ENCODE peak calls at places on chromosomes 6 and 20, in nine cellular contexts. One of them, this sample, is unnamed.

GRCh38 chr6:135114355-135115145 is 59.9 kb upstream of the HBS1L start:
- DNase-seq in CD4-positive, alpha-beta T cell: no peak
- DNase-seq in GM23338: no peak
- DNase-seq in astrocyte of the spinal cord: no peak
- DNase-seq in heart left ventricle: no peak
- DNase-seq in omental fat pad: no peak
- DNase-seq in HFFc6: no peak
- DNase-seq in MCF 10A: no peak
- DNase-seq in dorsolateral prefrontal cortex: no peak
- DNase-seq in this sample: no peak

GRCh38 chr20:17281478-17281877 is 54.6 kb downstream of the PCSK2 start:
- DNase-seq in CD4-positive, alpha-beta T cell: no peak
- DNase-seq in GM23338: peak
- DNase-seq in astrocyte of the spinal cord: no peak
- DNase-seq in heart left ventricle: no peak
- DNase-seq in omental fat pad: no peak
- DNase-seq in HFFc6: no peak
- DNase-seq in MCF 10A: peak
- DNase-seq in dorsolateral prefrontal cortex: no peak
- DNase-seq in this sample: no peak

GRCh38 chr6:44738652-44739141 is 351.2 kb downstream of the CDC5L start:
- DNase-seq in CD4-positive, alpha-beta T cell: no peak
- DNase-seq in GM23338: peak
- DNase-seq in astrocyte of the spinal cord: no peak
- DNase-seq in heart left ventricle: no peak
- DNase-seq in omental fat pad: peak
- DNase-seq in HFFc6: peak
- DNase-seq in MCF 10A: peak
- DNase-seq in dorsolateral prefrontal cortex: no peak
- DNase-seq in this sample: no peak

GRCh38 chr20:16801919-16802651 is 53.9 kb downstream of the OTOR start:
- DNase-seq in CD4-positive, alpha-beta T cell: peak
- DNase-seq in GM23338: peak
- DNase-seq in astrocyte of the spinal cord: peak
- DNase-seq in heart left ventricle: peak
- DNase-seq in omental fat pad: peak
- DNase-seq in HFFc6: peak
- DNase-seq in MCF 10A: peak
- DNase-seq in dorsolateral prefrontal cortex: peak
- DNase-seq in this sample: peak

GRCh38 chr20:14777571-14777970 is 440.2 kb upstream of the FLRT3 start:
- DNase-seq in CD4-positive, alpha-beta T cell: no peak
- DNase-seq in GM23338: no peak
- DNase-seq in astrocyte of the spinal cord: no peak
- DNase-seq in heart left ventricle: no peak
- DNase-seq in omental fat pad: no peak
- DNase-seq in HFFc6: no peak
- DNase-seq in MCF 10A: no peak
- DNase-seq in dorsolateral prefrontal cortex: no peak
- DNase-seq in this sample: no peak

GRCh38 chr6:170440437-170440836 is 112.7 kb downstream of the PSMB1 start:
- DNase-seq in CD4-positive, alpha-beta T cell: no peak
- DNase-seq in GM23338: no peak
- DNase-seq in astrocyte of the spinal cord: no peak
- DNase-seq in heart left ventricle: no peak
- DNase-seq in omental fat pad: no peak
- DNase-seq in HFFc6: no peak
- DNase-seq in MCF 10A: no peak
- DNase-seq in dorsolateral prefrontal cortex: no peak
- DNase-seq in this sample: peak

GRCh38 chr6:21375717-21376116 is 217.8 kb upstream of the SOX4 start:
- DNase-seq in CD4-positive, alpha-beta T cell: no peak
- DNase-seq in GM23338: no peak
- DNase-seq in astrocyte of the spinal cord: no peak
- DNase-seq in heart left ventricle: no peak
- DNase-seq in omental fat pad: no peak
- DNase-seq in HFFc6: no peak
- DNase-seq in MCF 10A: no peak
- DNase-seq in dorsolateral prefrontal cortex: no peak
- DNase-seq in this sample: no peak

GRCh38 chr6:93418448-93419303 is 683 bp downstream of the EPHA7 start:
- DNase-seq in CD4-positive, alpha-beta T cell: no peak
- DNase-seq in GM23338: peak
- DNase-seq in astrocyte of the spinal cord: peak
- DNase-seq in heart left ventricle: peak
- DNase-seq in omental fat pad: no peak
- DNase-seq in HFFc6: no peak
- DNase-seq in MCF 10A: no peak
- DNase-seq in dorsolateral prefrontal cortex: peak
- DNase-seq in this sample: peak

GRCh38 chr20:35601021-35601973 is 14.3 kb upstream of the SPAG4 start:
- DNase-seq in CD4-positive, alpha-beta T cell: peak
- DNase-seq in GM23338: peak
- DNase-seq in astrocyte of the spinal cord: peak
- DNase-seq in heart left ventricle: peak
- DNase-seq in omental fat pad: no peak
- DNase-seq in HFFc6: peak
- DNase-seq in MCF 10A: peak
- DNase-seq in dorsolateral prefrontal cortex: peak
- DNase-seq in this sample: no peak

GRCh38 chr20:32764000-32764960 is 2.1 kb downstream of the DNMT3B start:
- DNase-seq in CD4-positive, alpha-beta T cell: no peak
- DNase-seq in GM23338: peak
- DNase-seq in astrocyte of the spinal cord: no peak
- DNase-seq in heart left ventricle: no peak
- DNase-seq in omental fat pad: no peak
- DNase-seq in HFFc6: no peak
- DNase-seq in MCF 10A: no peak
- DNase-seq in dorsolateral prefrontal cortex: no peak
- DNase-seq in this sample: no peak

GRCh38 chr20:32761831-32762753 is at the start of gene DNMT3B:
- DNase-seq in CD4-positive, alpha-beta T cell: peak
- DNase-seq in GM23338: peak
- DNase-seq in astrocyte of the spinal cord: peak
- DNase-seq in heart left ventricle: peak
- DNase-seq in omental fat pad: no peak
- DNase-seq in HFFc6: peak
- DNase-seq in MCF 10A: peak
- DNase-seq in dorsolateral prefrontal cortex: peak
- DNase-seq in this sample: peak

GRCh38 chr20:32761417-32761830 is 761 bp upstream of the DNMT3B start:
- DNase-seq in CD4-positive, alpha-beta T cell: no peak
- DNase-seq in GM23338: no peak
- DNase-seq in astrocyte of the spinal cord: no peak
- DNase-seq in heart left ventricle: no peak
- DNase-seq in omental fat pad: no peak
- DNase-seq in HFFc6: no peak
- DNase-seq in MCF 10A: no peak
- DNase-seq in dorsolateral prefrontal cortex: no peak
- DNase-seq in this sample: no peak

GRCh38 chr20:32762754-32763201 is 593 bp downstream of the DNMT3B start:
- DNase-seq in CD4-positive, alpha-beta T cell: no peak
- DNase-seq in GM23338: no peak
- DNase-seq in astrocyte of the spinal cord: no peak
- DNase-seq in heart left ventricle: no peak
- DNase-seq in omental fat pad: no peak
- DNase-seq in HFFc6: no peak
- DNase-seq in MCF 10A: no peak
- DNase-seq in dorsolateral prefrontal cortex: no peak
- DNase-seq in this sample: no peak

DNA sequence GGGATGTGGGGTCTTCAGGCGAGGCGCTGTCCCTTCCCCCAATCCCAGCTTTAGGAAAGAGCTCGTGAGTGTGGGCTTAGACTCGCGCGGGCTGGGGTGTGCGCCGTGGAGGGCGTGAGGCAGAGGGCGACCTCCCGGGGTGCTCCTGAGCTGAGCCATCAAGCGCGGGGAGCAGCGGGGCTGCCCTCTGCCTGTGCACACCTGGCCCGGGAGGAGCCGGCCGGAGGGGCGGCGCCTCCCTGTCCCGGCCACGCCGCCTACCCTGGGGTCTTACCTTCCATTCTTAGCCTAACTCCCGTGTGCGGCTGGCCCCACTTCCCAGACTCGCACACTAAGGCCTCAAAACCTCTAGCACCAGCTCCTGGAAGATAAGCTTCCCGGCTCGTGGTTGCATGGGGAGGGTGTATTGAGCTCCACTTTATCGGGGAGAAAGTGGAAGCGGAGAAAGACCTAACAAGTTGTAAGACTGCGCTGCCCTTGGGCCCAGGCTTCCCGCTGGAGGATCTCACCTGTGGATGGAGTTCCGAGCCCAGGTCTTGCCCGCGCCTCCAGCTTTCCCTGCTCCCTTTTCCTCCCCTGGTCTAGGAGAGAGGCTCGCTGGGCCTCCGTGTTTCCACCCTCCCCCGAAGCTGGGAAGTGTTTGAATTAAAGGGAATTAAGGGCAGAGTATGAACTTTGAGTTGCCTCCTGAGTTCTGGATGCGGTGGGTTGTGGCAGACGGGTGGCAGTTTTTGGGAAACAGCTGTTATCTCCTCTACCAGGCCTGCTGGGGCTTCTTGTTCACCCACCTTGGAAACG is 1.2 kb downstream of the DNMT3B start:
- DNase-seq in CD4-positive, alpha-beta T cell: no peak
- DNase-seq in GM23338: peak
- DNase-seq in astrocyte of the spinal cord: no peak
- DNase-seq in heart left ventricle: no peak
- DNase-seq in omental fat pad: no peak
- DNase-seq in HFFc6: no peak
- DNase-seq in MCF 10A: no peak
- DNase-seq in dorsolateral prefrontal cortex: no peak
- DNase-seq in this sample: no peak
- TF ChIP-seq CTCF in CD4-positive, alpha-beta T cell: no peak
- TF ChIP-seq CTCF in GM23338: no peak
- TF ChIP-seq CTCF in astrocyte of the spinal cord: no peak
- TF ChIP-seq CTCF in heart left ventricle: no peak
- TF ChIP-seq CTCF in omental fat pad: no peak
- TF ChIP-seq CTCF in HFFc6: no peak
- TF ChIP-seq CTCF in MCF 10A: no peak
- TF ChIP-seq CTCF in dorsolateral prefrontal cortex: no peak
- TF ChIP-seq CTCF in this sample: no peak

GRCh38 chr6:129852257-129852858 is 8.8 kb downstream of the TMEM244 start:
- DNase-seq in CD4-positive, alpha-beta T cell: no peak
- DNase-seq in GM23338: no peak
- DNase-seq in astrocyte of the spinal cord: no peak
- DNase-seq in heart left ventricle: no peak
- DNase-seq in omental fat pad: no peak
- DNase-seq in HFFc6: no peak
- DNase-seq in MCF 10A: no peak
- DNase-seq in dorsolateral prefrontal cortex: no peak
- DNase-seq in this sample: no peak
- TF ChIP-seq CTCF in CD4-positive, alpha-beta T cell: no peak
- TF ChIP-seq CTCF in GM23338: no peak
- TF ChIP-seq CTCF in astrocyte of the spinal cord: no peak
- TF ChIP-seq CTCF in heart left ventricle: no peak
- TF ChIP-seq CTCF in omental fat pad: no peak
- TF ChIP-seq CTCF in HFFc6: no peak
- TF ChIP-seq CTCF in MCF 10A: no peak
- TF ChIP-seq CTCF in dorsolateral prefrontal cortex: no peak
- TF ChIP-seq CTCF in this sample: no peak

GRCh38 chr6:128882991-128883571 is at the start of gene LAMA2:
- DNase-seq in CD4-positive, alpha-beta T cell: no peak
- DNase-seq in GM23338: peak
- DNase-seq in astrocyte of the spinal cord: peak
- DNase-seq in heart left ventricle: peak
- DNase-seq in omental fat pad: peak
- DNase-seq in HFFc6: peak
- DNase-seq in MCF 10A: no peak
- DNase-seq in dorsolateral prefrontal cortex: peak
- DNase-seq in this sample: peak
- TF ChIP-seq CTCF in CD4-positive, alpha-beta T cell: no peak
- TF ChIP-seq CTCF in GM23338: no peak
- TF ChIP-seq CTCF in astrocyte of the spinal cord: peak
- TF ChIP-seq CTCF in heart left ventricle: peak
- TF ChIP-seq CTCF in omental fat pad: no peak
- TF ChIP-seq CTCF in HFFc6: peak
- TF ChIP-seq CTCF in MCF 10A: no peak
- TF ChIP-seq CTCF in dorsolateral prefrontal cortex: no peak
- TF ChIP-seq CTCF in this sample: peak

GRCh38 chr6:106087548-106088325 is 1.6 kb downstream of the PRDM1 start:
- DNase-seq in CD4-positive, alpha-beta T cell: no peak
- DNase-seq in GM23338: peak
- DNase-seq in astrocyte of the spinal cord: peak
- DNase-seq in heart left ventricle: peak
- DNase-seq in omental fat pad: no peak
- DNase-seq in HFFc6: peak
- DNase-seq in MCF 10A: peak
- DNase-seq in dorsolateral prefrontal cortex: no peak
- DNase-seq in this sample: no peak

GRCh38 chr6:106092279-106092678 is 6.1 kb downstream of the PRDM1 start:
- DNase-seq in CD4-positive, alpha-beta T cell: no peak
- DNase-seq in GM23338: no peak
- DNase-seq in astrocyte of the spinal cord: no peak
- DNase-seq in heart left ventricle: no peak
- DNase-seq in omental fat pad: no peak
- DNase-seq in HFFc6: no peak
- DNase-seq in MCF 10A: no peak
- DNase-seq in dorsolateral prefrontal cortex: no peak
- DNase-seq in this sample: no peak

GRCh38 chr6:106085984-106086832 is at the start of gene PRDM1:
- DNase-seq in CD4-positive, alpha-beta T cell: peak
- DNase-seq in GM23338: peak
- DNase-seq in astrocyte of the spinal cord: peak
- DNase-seq in heart left ventricle: peak
- DNase-seq in omental fat pad: peak
- DNase-seq in HFFc6: peak
- DNase-seq in MCF 10A: peak
- DNase-seq in dorsolateral prefrontal cortex: peak
- DNase-seq in this sample: peak

GRCh38 chr6:106085687-106085983 is 501 bp upstream of the PRDM1 start:
- DNase-seq in CD4-positive, alpha-beta T cell: no peak
- DNase-seq in GM23338: peak
- DNase-seq in astrocyte of the spinal cord: peak
- DNase-seq in heart left ventricle: no peak
- DNase-seq in omental fat pad: no peak
- DNase-seq in HFFc6: no peak
- DNase-seq in MCF 10A: no peak
- DNase-seq in dorsolateral prefrontal cortex: no peak
- DNase-seq in this sample: no peak

DNA sequence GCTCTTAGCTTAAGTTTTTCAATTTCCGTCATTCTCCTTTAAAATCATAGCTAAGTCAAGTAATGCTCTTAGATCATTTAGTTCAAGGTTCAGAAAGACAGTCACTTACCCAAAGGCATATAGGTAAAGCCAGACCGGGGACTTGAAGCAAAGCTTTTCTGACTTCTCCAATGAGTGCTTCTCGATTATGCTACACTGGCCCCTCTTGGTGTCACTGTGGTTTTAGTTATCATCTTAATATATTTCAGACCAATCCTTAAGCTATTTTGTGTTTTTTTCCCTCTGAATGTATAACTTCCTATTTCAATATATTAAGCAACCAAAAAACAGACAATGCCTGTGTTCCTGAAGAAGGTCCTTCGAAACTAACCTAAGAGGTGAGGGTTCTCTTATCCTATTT is 3.8 kb downstream of the PRDM1 start:
- DNase-seq in CD4-positive, alpha-beta T cell: no peak
- DNase-seq in GM23338: no peak
- DNase-seq in astrocyte of the spinal cord: peak
- DNase-seq in heart left ventricle: no peak
- DNase-seq in omental fat pad: no peak
- DNase-seq in HFFc6: peak
- DNase-seq in MCF 10A: peak
- DNase-seq in dorsolateral prefrontal cortex: no peak
- DNase-seq in this sample: no peak
- TF ChIP-seq CTCF in CD4-positive, alpha-beta T cell: peak
- TF ChIP-seq CTCF in GM23338: peak
- TF ChIP-seq CTCF in astrocyte of the spinal cord: no peak
- TF ChIP-seq CTCF in heart left ventricle: no peak
- TF ChIP-seq CTCF in omental fat pad: no peak
- TF ChIP-seq CTCF in HFFc6: peak
- TF ChIP-seq CTCF in MCF 10A: no peak
- TF ChIP-seq CTCF in dorsolateral prefrontal cortex: no peak
- TF ChIP-seq CTCF in this sample: no peak

This sample was measured in type B pancreatic cell.